ENCODE peak calls at places on chromosomes 16 and 17, in eight cellular contexts. K is lower lobe of right lung, O is stomach, U is Peyer's patch, E is left lung, H is thoracic aorta, C is testis, D is HAP-1. S is an unnamed sample.
A peak's percentile ranks its signal among the peaks of the same experiment; 100 is the strongest.

GRCh38 chr16:4892356-4893102 is 44.4 kb downstream of the PPL start:
- DNase-seq in K (no peak), O (no peak), U (no peak), E (peak; percentile 59), H (no peak), C (peak; percentile 57), D (no peak), S (peak; percentile 65)

GRCh38 chr17:32445075-32445427 is 741 bp downstream of the PSMD11 start:
- DNase-seq in K (no peak), O (peak; percentile 28), U (peak; percentile 53), E (no peak), H (peak; percentile 5), C (peak; percentile 51), D (peak; percentile 50), S (peak; percentile 71)

GRCh38 chr16:50151744-50152143 is 1.4 kb upstream of the TENT4B start:
- DNase-seq in K (no peak), O (no peak), U (peak; percentile 44), E (no peak), H (no peak), C (no peak), D (no peak), S (no peak)

GRCh38 chr17:3879181-3879580 is 13.7 kb downstream of the CAMKK1 start:
- DNase-seq in K (no peak), O (no peak), U (no peak), E (no peak), H (no peak), C (no peak), D (no peak), S (peak; percentile 84)

GRCh38 chr16:54526916-54527315 is 240.3 kb upstream of the IRX3 start:
- DNase-seq in K (no peak), O (no peak), U (no peak), E (no peak), H (no peak), C (no peak), D (no peak), S (peak; percentile 73)

GRCh38 chr17:4405038-4405669 is 28.6 kb upstream of the SPNS3 start:
- DNase-seq in K (no peak), O (no peak), U (no peak), E (no peak), H (no peak), C (no peak), D (no peak), S (no peak)

GRCh38 chr17:51860934-51861561 is 297.5 kb downstream of the CA10 start:
- DNase-seq in K (no peak), O (no peak), U (peak; percentile 46), E (no peak), H (no peak), C (peak; percentile 74), D (peak; percentile 66), S (peak; percentile 23)

GRCh38 chr16:68306633-68307032 is 4.1 kb downstream of the SLC7A6OS start:
- DNase-seq in K (no peak), O (no peak), U (no peak), E (no peak), H (no peak), C (no peak), D (no peak), S (no peak)

GRCh38 chr17:49848019-49848473 is at the start of gene TAC4:
- DNase-seq in K (no peak), O (no peak), U (no peak), E (no peak), H (no peak), C (no peak), D (no peak), S (no peak)

GRCh38 chr17:69500911-69501429 is 86.5 kb downstream of the MAP2K6 start:
- DNase-seq in K (no peak), O (no peak), U (no peak), E (no peak), H (no peak), C (no peak), D (no peak), S (peak; percentile 86)

GRCh38 chr17:81082177-81083073 is 47.5 kb downstream of the BAIAP2 start:
- DNase-seq in K (peak; percentile 80), O (peak; percentile 80), U (no peak), E (no peak), H (no peak), C (no peak), D (no peak), S (no peak)

GRCh38 chr16:75580-76501 is 2.2 kb upstream of the MPG start:
- DNase-seq in K (peak; percentile 84), O (peak; percentile 60), U (peak; percentile 78), E (peak; percentile 87), H (no peak), C (peak; percentile 64), D (peak; percentile 54), S (peak; percentile 91)

GRCh38 chr17:77019955-77020379 is 120.8 kb upstream of the SEC14L1 start:
- DNase-seq in K (no peak), O (no peak), U (no peak), E (no peak), H (no peak), C (no peak), D (peak; percentile 32), S (no peak)

GRCh38 chr16:13994239-13995106 is 74.5 kb downstream of the ERCC4 start:
- DNase-seq in K (no peak), O (no peak), U (no peak), E (no peak), H (no peak), C (no peak), D (no peak), S (no peak)
- H3K27me3 ChIP-seq in K (no peaks in the 10 kb centered on the region), O (no peaks in the 10 kb centered on the region), U (no peaks in the 10 kb centered on the region), E (no peaks in the 10 kb centered on the region), H (no peaks in the 10 kb centered on the region), C (no peaks in the 10 kb centered on the region), D (no peaks in the 10 kb centered on the region), S (no peaks in the 10 kb centered on the region)

GRCh38 chr17:29880031-29880430 is 50.0 kb downstream of the SSH2 start:
- DNase-seq in K (no peak), O (no peak), U (no peak), E (no peak), H (no peak), C (no peak), D (no peak), S (no peak)

GRCh38 chr17:29881256-29881655 is 48.8 kb downstream of the SSH2 start:
- DNase-seq in K (no peak), O (no peak), U (no peak), E (no peak), H (no peak), C (no peak), D (no peak), S (no peak)

GRCh38 chr17:29883497-29883896 is 46.5 kb downstream of the SSH2 start:
- DNase-seq in K (no peak), O (no peak), U (no peak), E (no peak), H (no peak), C (no peak), D (no peak), S (no peak)

GRCh38 chr17:29884995-29885394 is 45.0 kb downstream of the SSH2 start:
- DNase-seq in K (no peak), O (no peak), U (no peak), E (no peak), H (no peak), C (no peak), D (no peak), S (no peak)
- H3K4me3 ChIP-seq in K (no peak overlapping the region), O (no peak overlapping the region), U (no peak overlapping the region), E (no peak overlapping the region), H (no peak overlapping the region), C (no peak overlapping the region), D (no peak overlapping the region), S (no peak overlapping the region)

GRCh38 chr16:59601452-59601851 is 867.3 kb upstream of the GOT2 start:
- DNase-seq in K (no peak), O (no peak), U (no peak), E (no peak), H (no peak), C (no peak), D (no peak), S (no peak)
- H3K9me3 ChIP-seq in K (no peaks in the 10 kb centered on the region), O (no peaks in the 10 kb centered on the region), U (no peaks in the 10 kb centered on the region), E (no peaks in the 10 kb centered on the region), H (no peaks in the 10 kb centered on the region), C (no peaks in the 10 kb centered on the region), D (no peaks in the 10 kb centered on the region), S (peaks cover 2% of the 10 kb centered on the region)

GRCh38 chr16:29900102-29900887 is at the start of gene ASPHD1:
- DNase-seq in K (peak; percentile 78), O (peak; percentile 84), U (peak; percentile 56), E (peak; percentile 93), H (peak; percentile 36), C (peak; percentile 80), D (peak; percentile 75), S (peak; percentile 99)
- H3K27me3 ChIP-seq in K (peaks cover 24% of the 10 kb centered on the region), O (peaks cover 52% of the 10 kb centered on the region), U (no peaks in the 10 kb centered on the region), E (no peaks in the 10 kb centered on the region), H (peaks cover 11% of the 10 kb centered on the region), C (no peaks in the 10 kb centered on the region), D (no peaks in the 10 kb centered on the region), S (no peaks in the 10 kb centered on the region)

GRCh38 chr17:70796757-70797156 is 627.4 kb downstream of the KCNJ2 start:
- DNase-seq in K (no peak), O (no peak), U (no peak), E (no peak), H (no peak), C (no peak), D (no peak), S (no peak)
- H3K4me3 ChIP-seq in K (no peak overlapping the region), O (no peak overlapping the region), U (no peak overlapping the region), E (no peak overlapping the region), H (no peak overlapping the region), C (no peak overlapping the region), D (no peak overlapping the region), S (no peak overlapping the region)